ENCODE peak calls at places on chromosomes 3 and 15, in eight cellular contexts. D is AG04450, I is fibroblast of pulmonary artery, N is uterus, P is T-helper 17 cell, U is colonic mucosa, E is GM13977, A is lung. O is an unnamed sample.

GRCh38 chr3:76432396-76432795 is 607.5 kb upstream of the ROBO2 start:
- DNase-seq in D (no peak), I (no peak), N (no peak), P (no peak), U (no peak), E (no peak), A (no peak), O (no peak)

GRCh38 chr3:17605032-17605431 is 137.4 kb downstream of the TBC1D5 start:
- DNase-seq in D (peak), I (peak), N (no peak), P (no peak), U (no peak), E (no peak), A (no peak), O (peak)

GRCh38 chr3:149843502-149843901 is 30.5 kb downstream of the RNF13 start:
- DNase-seq in D (no peak), I (no peak), N (no peak), P (no peak), U (no peak), E (no peak), A (no peak), O (peak)

GRCh38 chr15:62187425-62187824 is 22.3 kb upstream of the C2CD4B start:
- DNase-seq in D (no peak), I (no peak), N (no peak), P (no peak), U (no peak), E (no peak), A (no peak), O (no peak)

GRCh38 chr3:111277226-111277625 is 205.6 kb downstream of the NECTIN3 start:
- DNase-seq in D (peak), I (peak), N (no peak), P (no peak), U (no peak), E (no peak), A (no peak), O (no peak)

GRCh38 chr3:71083726-71084131 is 499.8 kb downstream of the FOXP1 start:
- DNase-seq in D (no peak), I (no peak), N (no peak), P (no peak), U (no peak), E (peak), A (no peak), O (no peak)

GRCh38 chr3:45800611-45801010 is 4.3 kb upstream of the SLC6A20 start:
- DNase-seq in D (no peak), I (no peak), N (no peak), P (no peak), U (peak), E (no peak), A (peak), O (no peak)

GRCh38 chr3:124569761-124570160 is 160.5 kb upstream of the UMPS start:
- DNase-seq in D (no peak), I (no peak), N (no peak), P (no peak), U (no peak), E (no peak), A (no peak), O (no peak)

GRCh38 chr3:69865920-69866679 is 126.8 kb downstream of the MITF start:
- DNase-seq in D (no peak), I (peak), N (peak), P (no peak), U (peak), E (no peak), A (peak), O (no peak)

GRCh38 chr3:175310046-175310445 is 450.9 kb downstream of the NAALADL2 start:
- DNase-seq in D (no peak), I (no peak), N (no peak), P (no peak), U (no peak), E (no peak), A (no peak), O (no peak)

GRCh38 chr3:71129611-71130515 is 453.7 kb downstream of the FOXP1 start:
- DNase-seq in D (no peak), I (peak), N (no peak), P (no peak), U (no peak), E (no peak), A (no peak), O (no peak)

GRCh38 chr15:31333820-31334219 is 7.2 kb downstream of the KLF13 start:
- DNase-seq in D (no peak), I (no peak), N (no peak), P (no peak), U (no peak), E (no peak), A (no peak), O (no peak)

GRCh38 chr3:60314064-60314463 is 937.2 kb downstream of the FHIT start:
- DNase-seq in D (no peak), I (no peak), N (no peak), P (no peak), U (no peak), E (no peak), A (no peak), O (no peak)

GRCh38 chr3:74897006-74897405 is 282.5 kb upstream of the CNTN3 start:
- DNase-seq in D (no peak), I (no peak), N (no peak), P (no peak), U (no peak), E (no peak), A (no peak), O (no peak)

GRCh38 chr3:178522200-178523052 is 13.8 kb upstream of the KCNMB2 start:
- DNase-seq in D (no peak), I (no peak), N (no peak), P (no peak), U (no peak), E (no peak), A (no peak), O (no peak)

GRCh38 chr3:79976466-79976865 is 208.7 kb upstream of the ROBO1 start:
- DNase-seq in D (no peak), I (no peak), N (no peak), P (no peak), U (no peak), E (no peak), A (no peak), O (no peak)

GRCh38 chr15:41934843-41935242 is 37.5 kb downstream of the EHD4 start:
- DNase-seq in D (no peak), I (no peak), N (no peak), P (peak), U (no peak), E (peak), A (no peak), O (no peak)

GRCh38 chr3:59802045-59802444 is 752.2 kb upstream of the CFAP20DC start:
- DNase-seq in D (no peak), I (no peak), N (no peak), P (no peak), U (no peak), E (no peak), A (no peak), O (no peak)

GRCh38 chr15:40106203-40107161 is 2.2 kb downstream of the BMF start:
- DNase-seq in D (no peak), I (peak), N (peak), P (no peak), U (peak), E (peak), A (peak), O (peak)

GRCh38 chr15:40439461-40440299 is 1.1 kb upstream of the BAHD1 start:
- DNase-seq in D (no peak), I (peak), N (peak), P (no peak), U (peak), E (peak), A (no peak), O (peak)